ENCODE peak calls at places on chromosome 2, in ten cellular contexts. One of them, this sample, is unnamed.
A peak's percentile ranks its signal among the peaks of the same experiment; 100 is the strongest.

GRCh38 chr2:84830095-84830494 is 50.8 kb downstream of the TRABD2A start:
- DNase-seq in NCI-H748 treated with DMSO at 0.1 percent for 48 hours: no peak
- DNase-seq in posterior vena cava: peak; percentile 85
- DNase-seq in Kasumi-1: peak; percentile 87
- DNase-seq in RWPE1: peak; percentile 7
- DNase-seq in fibroblast of mammary gland: no peak
- DNase-seq in NCI-H2081 treated with DMSO at 0.1 percent for 48 hours: no peak
- DNase-seq in iris pigment epithelial cell: peak; percentile 64
- DNase-seq in nephron progenitor cell: peak; percentile 11
- DNase-seq in activated T-cell treated with anti-CD3 and anti-CD28 coated beads for 48 hours: no peak
- DNase-seq in this sample: no peak

GRCh38 chr2:238107525-238108422 is 7.6 kb downstream of the ESPNL start:
- DNase-seq in NCI-H748 treated with DMSO at 0.1 percent for 48 hours: no peak
- DNase-seq in posterior vena cava: peak; percentile 72
- DNase-seq in Kasumi-1: no peak
- DNase-seq in RWPE1: no peak
- DNase-seq in fibroblast of mammary gland: no peak
- DNase-seq in NCI-H2081 treated with DMSO at 0.1 percent for 48 hours: no peak
- DNase-seq in iris pigment epithelial cell: no peak
- DNase-seq in nephron progenitor cell: no peak
- DNase-seq in activated T-cell treated with anti-CD3 and anti-CD28 coated beads for 48 hours: no peak
- DNase-seq in this sample: no peak

GRCh38 chr2:53028259-53028658 is 739.3 kb upstream of the CHAC2 start:
- DNase-seq in NCI-H748 treated with DMSO at 0.1 percent for 48 hours: no peak
- DNase-seq in posterior vena cava: no peak
- DNase-seq in Kasumi-1: no peak
- DNase-seq in RWPE1: no peak
- DNase-seq in fibroblast of mammary gland: peak; percentile 10
- DNase-seq in NCI-H2081 treated with DMSO at 0.1 percent for 48 hours: no peak
- DNase-seq in iris pigment epithelial cell: peak; percentile 31
- DNase-seq in nephron progenitor cell: no peak
- DNase-seq in activated T-cell treated with anti-CD3 and anti-CD28 coated beads for 48 hours: no peak
- DNase-seq in this sample: peak; percentile 46

GRCh38 chr2:86136141-86136540 is 30.1 kb downstream of the PTCD3 start:
- DNase-seq in NCI-H748 treated with DMSO at 0.1 percent for 48 hours: no peak
- DNase-seq in posterior vena cava: no peak
- DNase-seq in Kasumi-1: no peak
- DNase-seq in RWPE1: no peak
- DNase-seq in fibroblast of mammary gland: no peak
- DNase-seq in NCI-H2081 treated with DMSO at 0.1 percent for 48 hours: no peak
- DNase-seq in iris pigment epithelial cell: no peak
- DNase-seq in nephron progenitor cell: no peak
- DNase-seq in activated T-cell treated with anti-CD3 and anti-CD28 coated beads for 48 hours: no peak
- DNase-seq in this sample: no peak

GRCh38 chr2:42618116-42618515 is 49.7 kb downstream of the MTA3 start:
- DNase-seq in NCI-H748 treated with DMSO at 0.1 percent for 48 hours: no peak
- DNase-seq in posterior vena cava: no peak
- DNase-seq in Kasumi-1: no peak
- DNase-seq in RWPE1: no peak
- DNase-seq in fibroblast of mammary gland: no peak
- DNase-seq in NCI-H2081 treated with DMSO at 0.1 percent for 48 hours: no peak
- DNase-seq in iris pigment epithelial cell: peak; percentile 65
- DNase-seq in nephron progenitor cell: no peak
- DNase-seq in activated T-cell treated with anti-CD3 and anti-CD28 coated beads for 48 hours: no peak
- DNase-seq in this sample: no peak

GRCh38 chr2:69183659-69184058 is 170.7 kb downstream of the ANTXR1 start:
- DNase-seq in NCI-H748 treated with DMSO at 0.1 percent for 48 hours: no peak
- DNase-seq in posterior vena cava: no peak
- DNase-seq in Kasumi-1: no peak
- DNase-seq in RWPE1: no peak
- DNase-seq in fibroblast of mammary gland: no peak
- DNase-seq in NCI-H2081 treated with DMSO at 0.1 percent for 48 hours: no peak
- DNase-seq in iris pigment epithelial cell: no peak
- DNase-seq in nephron progenitor cell: no peak
- DNase-seq in activated T-cell treated with anti-CD3 and anti-CD28 coated beads for 48 hours: no peak
- DNase-seq in this sample: no peak

GRCh38 chr2:888211-888801 is 62.3 kb upstream of the SNTG2 start:
- DNase-seq in NCI-H748 treated with DMSO at 0.1 percent for 48 hours: no peak
- DNase-seq in posterior vena cava: peak; percentile 45
- DNase-seq in Kasumi-1: no peak
- DNase-seq in RWPE1: no peak
- DNase-seq in fibroblast of mammary gland: peak; percentile 1
- DNase-seq in NCI-H2081 treated with DMSO at 0.1 percent for 48 hours: no peak
- DNase-seq in iris pigment epithelial cell: no peak
- DNase-seq in nephron progenitor cell: no peak
- DNase-seq in activated T-cell treated with anti-CD3 and anti-CD28 coated beads for 48 hours: no peak
- DNase-seq in this sample: no peak

GRCh38 chr2:162732946-162733698 is 105.4 kb downstream of the KCNH7 start:
- DNase-seq in NCI-H748 treated with DMSO at 0.1 percent for 48 hours: peak; percentile 94
- DNase-seq in posterior vena cava: no peak
- DNase-seq in Kasumi-1: no peak
- DNase-seq in RWPE1: peak; percentile 8
- DNase-seq in fibroblast of mammary gland: no peak
- DNase-seq in NCI-H2081 treated with DMSO at 0.1 percent for 48 hours: peak; percentile 88
- DNase-seq in iris pigment epithelial cell: no peak
- DNase-seq in nephron progenitor cell: no peak
- DNase-seq in activated T-cell treated with anti-CD3 and anti-CD28 coated beads for 48 hours: no peak
- DNase-seq in this sample: no peak

GRCh38 chr2:197614532-197614931 is 60.9 kb downstream of the RFTN2 start:
- DNase-seq in NCI-H748 treated with DMSO at 0.1 percent for 48 hours: peak; percentile 66
- DNase-seq in posterior vena cava: no peak
- DNase-seq in Kasumi-1: no peak
- DNase-seq in RWPE1: no peak
- DNase-seq in fibroblast of mammary gland: no peak
- DNase-seq in NCI-H2081 treated with DMSO at 0.1 percent for 48 hours: no peak
- DNase-seq in iris pigment epithelial cell: no peak
- DNase-seq in nephron progenitor cell: no peak
- DNase-seq in activated T-cell treated with anti-CD3 and anti-CD28 coated beads for 48 hours: no peak
- DNase-seq in this sample: no peak

GRCh38 chr2:26672112-26672817 is 20.3 kb upstream of the KCNK3 start:
- DNase-seq in NCI-H748 treated with DMSO at 0.1 percent for 48 hours: no peak
- DNase-seq in posterior vena cava: peak; percentile 50
- DNase-seq in Kasumi-1: no peak
- DNase-seq in RWPE1: no peak
- DNase-seq in fibroblast of mammary gland: no peak
- DNase-seq in NCI-H2081 treated with DMSO at 0.1 percent for 48 hours: no peak
- DNase-seq in iris pigment epithelial cell: no peak
- DNase-seq in nephron progenitor cell: peak; percentile 29
- DNase-seq in activated T-cell treated with anti-CD3 and anti-CD28 coated beads for 48 hours: no peak
- DNase-seq in this sample: no peak

GRCh38 chr2:169859423-169859822 is 32.2 kb downstream of the UBR3 start:
- DNase-seq in NCI-H748 treated with DMSO at 0.1 percent for 48 hours: no peak
- DNase-seq in posterior vena cava: no peak
- DNase-seq in Kasumi-1: no peak
- DNase-seq in RWPE1: no peak
- DNase-seq in fibroblast of mammary gland: no peak
- DNase-seq in NCI-H2081 treated with DMSO at 0.1 percent for 48 hours: no peak
- DNase-seq in iris pigment epithelial cell: no peak
- DNase-seq in nephron progenitor cell: no peak
- DNase-seq in activated T-cell treated with anti-CD3 and anti-CD28 coated beads for 48 hours: no peak
- DNase-seq in this sample: no peak

GRCh38 chr2:228675042-228675441 is 493.6 kb upstream of the SPHKAP start:
- DNase-seq in NCI-H748 treated with DMSO at 0.1 percent for 48 hours: no peak
- DNase-seq in posterior vena cava: no peak
- DNase-seq in Kasumi-1: no peak
- DNase-seq in RWPE1: no peak
- DNase-seq in fibroblast of mammary gland: peak; percentile 88
- DNase-seq in NCI-H2081 treated with DMSO at 0.1 percent for 48 hours: no peak
- DNase-seq in iris pigment epithelial cell: peak; percentile 86
- DNase-seq in nephron progenitor cell: no peak
- DNase-seq in activated T-cell treated with anti-CD3 and anti-CD28 coated beads for 48 hours: no peak
- DNase-seq in this sample: peak; percentile 44

GRCh38 chr2:103161456-103162289 is 399.8 kb downstream of the TMEM182 start:
- DNase-seq in NCI-H748 treated with DMSO at 0.1 percent for 48 hours: peak; percentile 41
- DNase-seq in posterior vena cava: no peak
- DNase-seq in Kasumi-1: peak; percentile 60
- DNase-seq in RWPE1: peak; percentile 62
- DNase-seq in fibroblast of mammary gland: peak; percentile 59
- DNase-seq in NCI-H2081 treated with DMSO at 0.1 percent for 48 hours: no peak
- DNase-seq in iris pigment epithelial cell: peak; percentile 50
- DNase-seq in nephron progenitor cell: peak; percentile 42
- DNase-seq in activated T-cell treated with anti-CD3 and anti-CD28 coated beads for 48 hours: no peak
- DNase-seq in this sample: peak; percentile 2

GRCh38 chr2:20917724-20918572 is 95.0 kb upstream of the LDAH start:
- DNase-seq in NCI-H748 treated with DMSO at 0.1 percent for 48 hours: no peak
- DNase-seq in posterior vena cava: no peak
- DNase-seq in Kasumi-1: no peak
- DNase-seq in RWPE1: peak; percentile 54
- DNase-seq in fibroblast of mammary gland: no peak
- DNase-seq in NCI-H2081 treated with DMSO at 0.1 percent for 48 hours: no peak
- DNase-seq in iris pigment epithelial cell: peak; percentile 78
- DNase-seq in nephron progenitor cell: no peak
- DNase-seq in activated T-cell treated with anti-CD3 and anti-CD28 coated beads for 48 hours: no peak
- DNase-seq in this sample: peak; percentile 13

GRCh38 chr2:202494300-202494699 is 118.2 kb downstream of the BMPR2 start:
- DNase-seq in NCI-H748 treated with DMSO at 0.1 percent for 48 hours: peak; percentile 71
- DNase-seq in posterior vena cava: no peak
- DNase-seq in Kasumi-1: no peak
- DNase-seq in RWPE1: no peak
- DNase-seq in fibroblast of mammary gland: peak; percentile 49
- DNase-seq in NCI-H2081 treated with DMSO at 0.1 percent for 48 hours: no peak
- DNase-seq in iris pigment epithelial cell: peak; percentile 95
- DNase-seq in nephron progenitor cell: peak; percentile 8
- DNase-seq in activated T-cell treated with anti-CD3 and anti-CD28 coated beads for 48 hours: no peak
- DNase-seq in this sample: peak; percentile 20

GRCh38 chr2:239463541-239464165 is 62.8 kb upstream of the HDAC4 start:
- DNase-seq in NCI-H748 treated with DMSO at 0.1 percent for 48 hours: no peak
- DNase-seq in posterior vena cava: peak; percentile 76
- DNase-seq in Kasumi-1: no peak
- DNase-seq in RWPE1: no peak
- DNase-seq in fibroblast of mammary gland: no peak
- DNase-seq in NCI-H2081 treated with DMSO at 0.1 percent for 48 hours: no peak
- DNase-seq in iris pigment epithelial cell: no peak
- DNase-seq in nephron progenitor cell: no peak
- DNase-seq in activated T-cell treated with anti-CD3 and anti-CD28 coated beads for 48 hours: no peak
- DNase-seq in this sample: no peak

GRCh38 chr2:230067990-230068657 is 600 bp downstream of the SLC16A14 start:
- DNase-seq in NCI-H748 treated with DMSO at 0.1 percent for 48 hours: peak; percentile 15
- DNase-seq in posterior vena cava: peak; percentile 87
- DNase-seq in Kasumi-1: peak; percentile 1
- DNase-seq in RWPE1: peak; percentile 28
- DNase-seq in fibroblast of mammary gland: no peak
- DNase-seq in NCI-H2081 treated with DMSO at 0.1 percent for 48 hours: no peak
- DNase-seq in iris pigment epithelial cell: peak; percentile 40
- DNase-seq in nephron progenitor cell: peak; percentile 73
- DNase-seq in activated T-cell treated with anti-CD3 and anti-CD28 coated beads for 48 hours: peak; percentile 26
- DNase-seq in this sample: peak; percentile 24

GRCh38 chr2:109644571-109645275 is 30.6 kb downstream of the SOWAHC start:
- DNase-seq in NCI-H748 treated with DMSO at 0.1 percent for 48 hours: no peak
- DNase-seq in posterior vena cava: no peak
- DNase-seq in Kasumi-1: no peak
- DNase-seq in RWPE1: no peak
- DNase-seq in fibroblast of mammary gland: no peak
- DNase-seq in NCI-H2081 treated with DMSO at 0.1 percent for 48 hours: no peak
- DNase-seq in iris pigment epithelial cell: no peak
- DNase-seq in nephron progenitor cell: peak; percentile 39
- DNase-seq in activated T-cell treated with anti-CD3 and anti-CD28 coated beads for 48 hours: no peak
- DNase-seq in this sample: no peak

This sample was measured in LHCN-M2.